ENCODE peak calls at places on chromosomes 2 and 18, in six cellular contexts. V, Z, E, D, I and W are unnamed samples.

GRCh38 chr2:72085036-72085435 is 62.6 kb downstream of the CYP26B1 start:
- DNase-seq in D (no peak), E (no peak), I (no peak), V (no peak), Z (no peak), W (no peak)

GRCh38 chr2:191680639-191681038 is 2.7 kb downstream of the NABP1 start:
- DNase-seq in I (no peak), V (no peak), D (no peak), E (no peak), Z (no peak), W (no peak)

GRCh38 chr2:215833531-215834162 is 179.7 kb downstream of the MREG start:
- DNase-seq in I (no peak), E (no peak), Z (no peak), D (peak; percentile 87), V (no peak), W (no peak)

GRCh38 chr2:15584767-15585469 is 6.8 kb upstream of the DDX1 start:
- DNase-seq in E (no peak), Z (no peak), V (no peak), D (peak; percentile 24), I (no peak), W (peak; percentile 11)

GRCh38 chr2:148989882-148990493 is 48.5 kb upstream of the LYPD6B start:
- DNase-seq in D (peak; percentile 80), E (peak; percentile 83), I (peak; percentile 30), V (peak; percentile 46), Z (peak; percentile 65), W (peak; percentile 34)

GRCh38 chr2:181877181-181877664 is 14.3 kb upstream of the ITPRID2 start:
- DNase-seq in Z (no peak), I (no peak), V (no peak), E (no peak), D (no peak), W (no peak)

GRCh38 chr2:4358855-4359254 is 655.5 kb downstream of the DCDC2C start:
- DNase-seq in E (no peak), I (no peak), D (no peak), Z (no peak), V (no peak), W (no peak)

GRCh38 chr2:7083580-7084509 is 166.6 kb downstream of the RNF144A start:
- DNase-seq in D (peak; percentile 25), Z (no peak), I (no peak), V (no peak), E (no peak), W (no peak)

GRCh38 chr18:77650799-77651385 is 401.2 kb downstream of the GALR1 start:
- DNase-seq in D (no peak), Z (peak; percentile 69), E (peak; percentile 69), V (peak; percentile 36), I (peak; percentile 21), W (peak; percentile 22)

GRCh38 chr2:47785986-47786385 is 3.0 kb downstream of the MSH6 start:
- DNase-seq in E (no peak), Z (no peak), D (no peak), V (no peak), I (no peak), W (no peak)

GRCh38 chr18:12911025-12911927 is 27.2 kb upstream of the PTPN2 start:
- DNase-seq in V (no peak), E (peak; percentile 7), D (no peak), Z (no peak), I (no peak), W (no peak)

GRCh38 chr18:56873441-56874140 is 222.4 kb downstream of the WDR7 start:
- DNase-seq in D (no peak), Z (no peak), E (no peak), V (no peak), I (no peak), W (no peak)

GRCh38 chr2:217409939-217410820 is 550.3 kb upstream of the TNP1 start:
- DNase-seq in D (no peak), E (peak; percentile 23), Z (no peak), V (no peak), I (no peak), W (no peak)

GRCh38 chr2:207546822-207547221 is 17.1 kb downstream of the CREB1 start:
- DNase-seq in Z (no peak), V (no peak), I (no peak), E (no peak), D (no peak), W (no peak)
- TF ChIP-seq POLR2A in Z (no peak), V (no peak), I (no peak), E (no peak), D (no peak), W (no peak)

GRCh38 chr18:26091047-26091630 is 726 bp upstream of the SS18 start:
- DNase-seq in D (no peak), V (peak; percentile 50), Z (peak; percentile 75), I (peak; percentile 25), E (peak; percentile 63), W (peak; percentile 28)

GRCh38 chr18:26086959-26087358 is 3.5 kb downstream of the SS18 start:
- DNase-seq in I (no peak), D (no peak), Z (no peak), V (no peak), E (no peak), W (no peak)

GRCh38 chr18:26089247-26090129 is 925 bp downstream of the SS18 start:
- DNase-seq in E (peak; percentile 3), V (no peak), D (peak; percentile 49), I (no peak), Z (peak; percentile 21), W (peak; percentile 3)

GRCh38 chr18:26088482-26088881 is 1.9 kb downstream of the SS18 start:
- DNase-seq in E (no peak), I (no peak), Z (no peak), V (no peak), D (no peak), W (no peak)

DNA sequence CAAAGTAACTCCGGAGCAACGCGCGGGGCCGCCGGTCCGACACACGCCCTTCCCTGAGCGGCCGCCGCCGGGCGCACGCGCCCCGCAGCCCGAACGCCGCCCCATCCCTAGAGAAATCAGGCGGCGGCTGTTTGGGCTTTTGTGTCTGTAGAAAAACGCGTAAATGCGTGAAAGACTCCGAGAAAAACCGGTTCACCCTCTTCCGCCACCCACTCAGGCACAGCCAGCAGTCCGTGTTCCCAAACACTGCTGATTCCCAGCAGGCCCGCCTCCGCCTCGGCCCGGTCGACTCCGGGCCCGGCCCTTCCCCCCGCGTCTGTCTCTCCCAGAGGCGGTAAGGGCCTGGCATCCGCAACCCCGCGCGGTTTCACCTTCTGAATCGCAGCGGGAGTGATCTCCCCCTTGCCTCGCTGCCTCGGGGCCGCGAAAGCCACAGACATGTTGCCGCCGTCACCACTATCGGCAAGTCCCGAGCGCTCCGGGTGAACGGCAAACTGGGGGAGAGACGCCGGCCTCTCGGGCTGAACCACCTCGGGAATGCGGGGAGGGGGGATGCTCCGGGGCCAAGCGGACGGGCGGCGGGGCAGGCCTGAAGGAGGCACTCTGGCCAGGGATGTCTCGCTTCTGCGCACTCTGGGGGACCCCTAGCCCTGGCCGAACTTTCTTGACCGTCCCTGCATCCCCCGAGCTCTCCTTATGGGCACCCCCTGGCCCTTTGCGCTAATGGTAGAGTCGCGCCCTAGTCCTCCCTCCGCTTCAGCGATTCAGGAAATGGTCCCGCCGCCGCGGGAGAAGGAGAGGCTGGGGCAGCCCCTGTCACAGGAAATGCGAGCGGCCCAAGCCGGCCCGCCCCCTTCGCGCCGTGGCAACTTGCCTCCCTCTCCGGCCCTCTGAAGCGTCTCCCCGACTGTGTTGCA is at the start of gene SS18:
- DNase-seq in E (peak; percentile 93), D (peak; percentile 93), I (peak; percentile 81), Z (peak; percentile 94), V (peak; percentile 72), W (peak; percentile 66)
- TF ChIP-seq POLR2A in E (peak; percentile 83), D (peak; percentile 96), I (peak; percentile 48), Z (peak; percentile 76), V (peak; percentile 67), W (peak; percentile 92)

GRCh38 chr2:64114912-64115277 is 29.3 kb downstream of the PELI1 start:
- DNase-seq in D (no peak), V (no peak), E (no peak), I (no peak), Z (no peak), W (no peak)

GRCh38 chr2:64111426-64111825 is 32.8 kb downstream of the PELI1 start:
- DNase-seq in I (no peak), Z (no peak), D (peak; percentile 12), E (no peak), V (no peak), W (no peak)

GRCh38 chr2:64112016-64112415 is 32.2 kb downstream of the PELI1 start:
- DNase-seq in I (no peak), Z (no peak), E (no peak), V (no peak), D (no peak), W (no peak)

GRCh38 chr2:64115808-64116598 is 28.2 kb downstream of the PELI1 start:
- DNase-seq in E (no peak), Z (no peak), I (no peak), D (no peak), V (no peak), W (no peak)

DNA sequence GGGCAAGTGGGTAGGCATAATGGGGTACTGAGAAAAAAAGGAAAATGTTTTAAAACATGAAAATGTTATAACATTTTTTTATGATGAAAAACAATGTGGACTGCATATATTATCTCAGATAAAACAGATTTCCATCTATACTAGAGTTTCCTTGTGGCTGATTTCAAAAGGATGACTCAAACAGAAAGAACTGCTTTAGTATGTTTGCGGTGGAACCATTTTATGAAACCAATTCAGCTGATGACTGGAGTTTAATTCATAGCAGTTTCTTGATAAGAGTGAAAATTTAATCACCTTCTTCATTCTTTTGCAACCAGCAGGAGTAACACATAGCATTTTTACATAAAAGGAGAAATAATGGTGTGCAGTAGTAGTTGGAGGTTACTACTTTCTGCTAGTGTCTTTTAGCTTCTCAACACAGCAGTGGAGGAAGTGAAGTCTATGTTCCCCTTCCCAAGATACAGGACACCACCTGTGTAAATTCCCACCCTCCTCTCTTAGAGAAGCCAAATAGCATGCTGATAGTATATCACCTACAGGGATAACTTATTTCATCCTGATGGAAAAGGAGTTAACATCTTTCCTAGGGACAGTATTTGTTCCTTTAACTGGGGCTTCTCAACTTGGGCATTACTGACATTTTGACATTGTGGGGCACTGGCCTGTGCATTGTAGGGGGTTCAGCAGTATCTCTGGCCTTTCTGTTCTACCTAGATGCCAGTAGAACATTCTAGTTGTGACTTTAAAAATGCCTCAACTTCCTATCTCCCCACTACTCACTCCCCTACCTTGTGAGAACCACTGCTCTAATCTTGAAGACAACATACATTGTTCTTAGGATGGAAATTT is 29.9 kb downstream of the PELI1 start:
- DNase-seq in I (no peak), Z (no peak), D (peak; percentile 81), E (peak; percentile 70), V (no peak), W (no peak)
- TF ChIP-seq POLR2A in I (no peak), Z (no peak), D (no peak), E (no peak), V (no peak), W (no peak)

DNA sequence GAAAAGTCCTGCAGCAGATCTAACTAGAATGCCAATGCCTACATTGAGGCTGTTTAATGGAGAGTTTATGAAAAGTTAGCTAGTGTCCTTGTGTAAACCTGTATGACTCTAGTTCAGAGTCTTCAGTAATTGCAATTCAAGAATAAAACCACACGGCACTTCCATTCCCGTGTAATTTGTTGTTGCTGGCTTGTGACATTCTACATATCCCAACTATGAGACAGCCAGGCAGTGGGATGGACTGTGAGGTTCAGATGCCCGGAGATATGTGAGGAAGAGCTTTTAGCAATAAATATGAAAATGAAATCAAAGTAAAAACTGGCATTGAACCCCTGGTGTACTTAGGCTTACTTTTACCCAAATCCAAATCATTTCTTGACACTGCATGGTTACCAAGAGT is 263.4 kb downstream of the NEDD4L start:
- DNase-seq in I (no peak), D (no peak), Z (no peak), V (no peak), E (no peak), W (no peak)
- TF ChIP-seq POLR2A in I (no peak), D (no peak), Z (no peak), V (no peak), E (no peak), W (no peak)

GRCh38 chr2:41937921-41938708 is 109.7 kb upstream of the PKDCC start:
- DNase-seq in I (no peak), Z (no peak), E (no peak), V (no peak), D (peak; percentile 48), W (no peak)
- TF ChIP-seq POLR2A in I (no peak), Z (no peak), E (no peak), V (no peak), D (no peak), W (no peak)